ENCODE peak calls at places on chromosomes 11 and 22, in four cellular contexts. F, W, R and V are unnamed samples.

GRCh38 chr11:12092714-12093113 is 17.7 kb upstream of the MICAL2 start:
- DNase-seq in F (no peak), W (peak; percentile 18), R (no peak), V (no peak)

GRCh38 chr11:47306484-47306844 is 36.5 kb downstream of the MADD start:
- DNase-seq in F (no peak), W (no peak), R (no peak), V (no peak)

GRCh38 chr11:12755510-12755909 is 81.3 kb downstream of the TEAD1 start:
- DNase-seq in F (no peak), W (no peak), R (no peak), V (no peak)

GRCh38 chr11:8224161-8224591 is 39.5 kb downstream of the LMO1 start:
- DNase-seq in F (no peak), W (no peak), R (peak; percentile 61), V (no peak)

GRCh38 chr22:28115426-28115825 is 196.4 kb upstream of the PITPNB start:
- DNase-seq in F (no peak), W (no peak), R (no peak), V (no peak)

GRCh38 chr11:126363706-126364245 is 8.3 kb downstream of the ST3GAL4 start:
- DNase-seq in F (no peak), W (no peak), R (peak; percentile 39), V (no peak)

GRCh38 chr11:131762346-131763110 is 392.1 kb downstream of the NTM start:
- DNase-seq in F (no peak), W (no peak), R (peak; percentile 24), V (no peak)

GRCh38 chr22:24953294-24954113 is 988 bp downstream of the KIAA1671 start:
- DNase-seq in F (no peak), W (no peak), R (peak; percentile 86), V (peak; percentile 62)